ENCODE peak calls at places on chromosomes 11 and 22, in eight cellular contexts. P is activated CD4-positive, alpha-beta T cell treated with anti-CD3 and anti-CD28 coated beads, Interleukin-2, amount 10 ng/mL, durations not matched to agents 7 days and 5 days; H is brain microvascular endothelial cell; J is Right ventricle myocardium superior; Z is prostate gland; F is hippocampal formation; S is T-helper 1 cell; X is HS-5. B is an unnamed sample.

GRCh38 chr11:69096473-69096872 is 47.7 kb downstream of the TPCN2 start:
- DNase-seq in P (no peak), H (no peak), J (no peak), Z (no peak), F (no peak), S (no peak), X (no peak), B (no peak)

GRCh38 chr22:43846966-43847365 is 15.3 kb downstream of the SULT4A1 start:
- DNase-seq in P (no peak), H (no peak), J (no peak), Z (no peak), F (no peak), S (no peak), X (no peak), B (no peak)

GRCh38 chr22:37260939-37261338 is 16.9 kb upstream of the RAC2 start:
- DNase-seq in P (peak; percentile 69), H (peak; percentile 37), J (peak; percentile 67), Z (peak; percentile 27), F (no peak), S (no peak), X (no peak), B (no peak)

GRCh38 chr11:30936476-30936875 is 350.3 kb upstream of the MPPED2 start:
- DNase-seq in P (no peak), H (no peak), J (no peak), Z (no peak), F (no peak), S (no peak), X (no peak), B (no peak)

GRCh38 chr22:20777420-20778177 is 3.7 kb downstream of the SERPIND1 start:
- DNase-seq in P (no peak), H (peak; percentile 84), J (no peak), Z (peak; percentile 68), F (no peak), S (no peak), X (no peak), B (no peak)

GRCh38 chr11:115499891-115500290 is 4.3 kb downstream of the CADM1 start:
- DNase-seq in P (no peak), H (no peak), J (no peak), Z (no peak), F (peak; percentile 54), S (no peak), X (no peak), B (no peak)

GRCh38 chr11:14386895-14387480 is 28.0 kb upstream of the RRAS2 start:
- DNase-seq in P (no peak), H (peak; percentile 98), J (peak; percentile 43), Z (no peak), F (peak; percentile 92), S (no peak), X (no peak), B (peak; percentile 82)

GRCh38 chr11:122743949-122744876 is 88.7 kb downstream of the UBASH3B start:
- DNase-seq in P (peak; percentile 81), H (no peak), J (no peak), Z (no peak), F (no peak), S (peak; percentile 45), X (no peak), B (no peak)

GRCh38 chr22:30866811-30867271 is 101.7 kb downstream of the MORC2 start:
- DNase-seq in P (no peak), H (no peak), J (peak; percentile 15), Z (no peak), F (no peak), S (no peak), X (no peak), B (no peak)

GRCh38 chr11:126303623-126304456 is at the start of gene DCPS:
- DNase-seq in P (peak; percentile 86), H (peak; percentile 86), J (peak; percentile 95), Z (peak; percentile 87), F (peak; percentile 78), S (peak; percentile 73), X (peak; percentile 79), B (peak; percentile 83)

GRCh38 chr22:29833392-29833949 is 4.6 kb downstream of the ASCC2 start:
- DNase-seq in P (no peak), H (no peak), J (no peak), Z (no peak), F (no peak), S (no peak), X (no peak), B (no peak)

GRCh38 chr11:3866206-3866605 is 10.7 kb downstream of the STIM1 start:
- DNase-seq in P (no peak), H (peak; percentile 8), J (peak; percentile 66), Z (no peak), F (no peak), S (no peak), X (no peak), B (no peak)

GRCh38 chr22:39904864-39905263 is 4.0 kb downstream of the GRAP2 start:
- DNase-seq in P (no peak), H (no peak), J (no peak), Z (no peak), F (no peak), S (no peak), X (no peak), B (no peak)

GRCh38 chr22:33274214-33274828 is 216.1 kb upstream of the SYN3 start:
- DNase-seq in P (peak; percentile 16), H (no peak), J (no peak), Z (no peak), F (no peak), S (no peak), X (no peak), B (no peak)

GRCh38 chr11:67534070-67534679 is 10.9 kb upstream of the CABP2 start:
- DNase-seq in P (no peak), H (no peak), J (no peak), Z (no peak), F (no peak), S (no peak), X (peak; percentile 4), B (no peak)